ENCODE peak calls at places on chromosomes 12 and 14, in seven cellular contexts. Y is neural progenitor cell; O is Panc1; V is lower lobe of right lung; E is foreskin keratinocyte; S is transverse colon; H is CD8-positive, alpha-beta T cell. U is an unnamed sample. For H3K4me1, the result is how much of the 10 kb centered on the place peaks cover.

GRCh38 chr12:131487379-131488129 is 223.3 kb upstream of the SFSWAP start:
- DNase-seq in Y (no peak), V (no peak), H (no peak), O (no peak), E (no peak), S (no peak), U (no peak)

GRCh38 chr12:25992026-25992782 is 33.7 kb downstream of the RASSF8 start:
- DNase-seq in S (no peak), E (peak), H (no peak), V (peak), O (no peak), Y (no peak), U (no peak)

GRCh38 chr12:52197371-52198231 is 5.8 kb upstream of the KRT80 start:
- DNase-seq in V (peak), H (no peak), S (no peak), Y (no peak), E (no peak), O (no peak), U (no peak)

GRCh38 chr12:18224745-18225144 is 36.6 kb upstream of the PIK3C2G start:
- DNase-seq in S (no peak), V (no peak), H (no peak), E (no peak), Y (peak), O (peak), U (no peak)

GRCh38 chr12:47850153-47851084 is 30.7 kb upstream of the HDAC7 start:
- DNase-seq in Y (peak), S (no peak), H (no peak), E (no peak), O (no peak), V (no peak), U (no peak)

GRCh38 chr12:112328411-112329124 is 53.7 kb downstream of the HECTD4 start:
- DNase-seq in S (no peak), E (no peak), O (no peak), V (no peak), H (no peak), Y (no peak), U (no peak)

GRCh38 chr14:63174760-63175191 is 29.5 kb upstream of the RHOJ start:
- DNase-seq in O (no peak), Y (peak), E (peak), H (no peak), V (no peak), S (no peak), U (no peak)

GRCh38 chr12:1580526-1580925 is 13.9 kb downstream of the FBXL14 start:
- DNase-seq in S (no peak), E (no peak), H (no peak), V (no peak), O (no peak), Y (peak), U (no peak)

GRCh38 chr12:82359115-82359478 is 768 bp downstream of the METTL25 start:
- DNase-seq in S (no peak), O (no peak), V (no peak), Y (peak), E (no peak), H (no peak), U (no peak)

GRCh38 chr14:102949801-102950451 is 27.5 kb downstream of the AMN start:
- DNase-seq in S (no peak), Y (no peak), O (no peak), V (no peak), H (no peak), E (no peak), U (no peak)

GRCh38 chr14:50388256-50388931 is 8.3 kb downstream of the CDKL1 start:
- DNase-seq in S (peak), H (no peak), E (no peak), O (no peak), V (no peak), Y (peak), U (no peak)

GRCh38 chr14:29098625-29099024 is 332.0 kb downstream of the FOXG1 start:
- DNase-seq in H (no peak), S (no peak), E (no peak), O (no peak), V (no peak), Y (no peak), U (no peak)

GRCh38 chr14:20624495-20625070 is 16.9 kb downstream of the OR6S1 start:
- DNase-seq in S (peak), O (no peak), V (peak), Y (peak), H (no peak), E (peak), U (peak)

GRCh38 chr12:51814311-51815088 is 34.0 kb downstream of the FIGNL2 start:
- DNase-seq in H (peak), V (peak), O (no peak), Y (peak), S (peak), E (no peak), U (peak)

GRCh38 chr12:121217761-121218160 is 7.8 kb downstream of the P2RX4 start:
- DNase-seq in V (no peak), Y (no peak), O (no peak), S (peak), E (no peak), H (no peak), U (peak)

GRCh38 chr12:53495903-53496751 is 3.1 kb downstream of the MAP3K12 start:
- DNase-seq in H (no peak), V (no peak), E (no peak), O (no peak), S (peak), Y (peak), U (no peak)

GRCh38 chr14:93304771-93305170 is 28.1 kb downstream of the BTBD7 start:
- DNase-seq in V (no peak), Y (no peak), O (no peak), E (no peak), S (no peak), H (no peak), U (no peak)

GRCh38 chr12:6267007-6267721 is 43.3 kb upstream of the PLEKHG6 start:
- DNase-seq in Y (no peak), V (peak), S (no peak), E (no peak), O (no peak), H (no peak), U (no peak)

GRCh38 chr14:81990312-81990761 is 456.7 kb upstream of the SEL1L start:
- DNase-seq in E (peak), V (no peak), S (peak), Y (peak), H (no peak), O (peak), U (no peak)

GRCh38 chr14:73243341-73243740 is 6.0 kb downstream of the PAPLN start:
- DNase-seq in Y (no peak), H (no peak), V (no peak), O (no peak), S (no peak), E (no peak), U (no peak)
- H3K4me1 ChIP-seq in Y (under half), H (under half), V (under half), O (under half), S (under half), E (under half), U (under half)

GRCh38 chr14:75283162-75283883 is 4.7 kb downstream of the FOS start:
- DNase-seq in V (peak), O (no peak), Y (no peak), S (peak), H (no peak), E (peak), U (no peak)
- H3K4me1 ChIP-seq in V (half or more), O (under half), Y (under half), S (under half), H (under half), E (under half), U (under half)

DNA sequence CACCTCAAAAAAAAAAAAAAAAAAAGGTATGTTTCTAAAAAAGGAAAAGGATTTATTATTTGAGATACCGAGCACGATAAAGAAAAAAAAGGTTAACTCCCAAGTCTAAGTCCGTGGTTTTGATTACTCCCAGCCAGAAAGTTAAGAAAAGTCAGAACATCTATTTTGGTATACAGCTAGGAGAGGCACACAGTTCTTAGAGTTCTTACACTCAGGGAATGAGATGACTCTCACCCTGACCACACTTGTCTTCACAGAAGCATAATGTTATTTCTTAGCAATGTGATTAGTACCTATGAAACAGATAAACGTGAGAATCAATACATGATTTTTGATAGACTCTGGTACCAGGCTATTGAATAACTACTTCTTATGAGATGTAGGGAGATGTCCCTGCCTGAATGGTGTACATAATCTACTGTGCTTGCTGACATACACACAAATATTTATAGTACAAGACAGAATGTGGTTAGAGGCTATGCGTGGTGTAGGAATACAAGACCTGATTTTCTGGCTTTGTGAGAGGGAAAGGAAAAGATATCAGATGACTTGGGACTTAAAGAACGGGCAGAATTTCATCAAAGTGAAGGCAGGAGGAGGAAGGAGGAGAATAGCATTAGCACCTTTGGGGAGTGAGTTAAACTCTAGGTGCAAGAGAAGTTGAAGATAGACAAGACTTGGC is 31.6 kb downstream of the LIMA1 start:
- DNase-seq in Y (no peak), V (no peak), E (no peak), H (no peak), S (no peak), O (no peak), U (no peak)
- H3K4me1 ChIP-seq in Y (under half), V (under half), E (half or more), H (under half), S (under half), O (half or more), U (half or more)

DNA sequence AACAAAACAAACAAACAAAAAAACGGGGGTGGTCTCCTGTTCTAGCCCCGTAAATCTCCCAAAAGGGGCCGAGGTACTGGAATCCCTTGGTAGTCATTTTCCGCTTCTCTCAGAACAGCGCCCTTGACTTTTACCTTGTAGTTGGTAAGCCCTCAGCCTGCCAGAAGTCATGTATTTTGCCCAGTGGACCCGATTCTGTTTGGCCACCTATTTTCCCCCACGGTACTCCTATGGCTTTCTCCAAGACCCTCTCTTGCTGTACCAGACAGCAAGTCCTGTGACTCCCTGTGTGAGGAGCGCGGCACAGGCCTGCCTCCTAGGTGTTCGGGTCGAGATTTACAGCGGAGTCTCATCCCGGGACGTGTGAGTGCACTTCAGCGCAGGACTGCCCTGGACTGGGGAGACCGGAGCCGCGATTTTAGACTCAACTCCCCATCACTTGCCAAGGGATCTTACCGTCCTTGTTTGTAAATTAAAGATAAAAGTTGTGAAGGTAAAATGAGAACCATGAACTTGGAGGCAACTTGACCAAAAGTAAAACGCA is 1.1 kb upstream of the MBD6 start:
- DNase-seq in O (peak), Y (peak), S (peak), H (no peak), E (no peak), V (peak), U (peak)
- H3K4me1 ChIP-seq in O (under half), Y (under half), S (under half), H (half or more), E (under half), V (half or more), U (under half)

U was measured in Peyer's patch.